ENCODE peak calls at places on chromosomes 16 and 17, in six cellular contexts. Z is HFF-Myc, O is nephron progenitor cell, M is Calu3, F is testis, U is adrenal gland. E is an unnamed sample.

GRCh38 chr17:30290696-30291570 is 811 bp downstream of the BLMH start:
- DNase-seq in Z (no peak), O (peak), M (peak), F (peak), U (peak), E (no peak)

GRCh38 chr16:51755039-51755501 is 604.0 kb upstream of the SALL1 start:
- DNase-seq in Z (no peak), O (no peak), M (no peak), F (no peak), U (no peak), E (no peak)

GRCh38 chr17:36001862-36002603 is 680 bp upstream of the CCL15 start:
- DNase-seq in Z (no peak), O (no peak), M (peak), F (no peak), U (no peak), E (no peak)

GRCh38 chr17:22123536-22124281 is 431.4 kb downstream of the KCNJ18 start:
- DNase-seq in Z (no peak), O (no peak), M (no peak), F (no peak), U (no peak), E (no peak)

GRCh38 chr16:10988164-10988803 is 43.9 kb downstream of the CLEC16A start:
- DNase-seq in Z (no peak), O (no peak), M (peak), F (no peak), U (no peak), E (no peak)

GRCh38 chr16:55944377-55944802 is 69.2 kb upstream of the CES5A start:
- DNase-seq in Z (peak), O (peak), M (peak), F (peak), U (peak), E (no peak)

GRCh38 chr17:50210249-50211225 is 9.1 kb upstream of the COL1A1 start:
- DNase-seq in Z (peak), O (peak), M (peak), F (peak), U (peak), E (peak)

GRCh38 chr16:901715-902601 is 68.8 kb downstream of the LMF1 start:
- DNase-seq in Z (no peak), O (no peak), M (no peak), F (peak), U (no peak), E (no peak)

GRCh38 chr16:89268987-89269735 is 51.7 kb downstream of the ZNF778 start:
- DNase-seq in Z (no peak), O (no peak), M (no peak), F (peak), U (peak), E (no peak)

GRCh38 chr17:35889818-35890773 is 9.9 kb upstream of the CCL5 start:
- DNase-seq in Z (peak), O (no peak), M (peak), F (peak), U (peak), E (peak)

GRCh38 chr16:56423584-56424403 is 1.6 kb downstream of the AMFR start:
- DNase-seq in Z (no peak), O (no peak), M (no peak), F (no peak), U (no peak), E (no peak)

GRCh38 chr17:21285164-21286065 is 904 bp downstream of the MAP2K3 start:
- DNase-seq in Z (no peak), O (no peak), M (no peak), F (peak), U (peak), E (no peak)

GRCh38 chr17:17692353-17693252 is 11.3 kb downstream of the RAI1 start:
- DNase-seq in Z (no peak), O (no peak), M (no peak), F (no peak), U (peak), E (no peak)

GRCh38 chr17:78576389-78577112 is 645 bp downstream of the DNAH17 start:
- DNase-seq in Z (no peak), O (no peak), M (no peak), F (no peak), U (no peak), E (no peak)

GRCh38 chr16:47866431-47866830 is 289.4 kb downstream of the ABCC12 start:
- DNase-seq in Z (no peak), O (no peak), M (no peak), F (no peak), U (no peak), E (no peak)

GRCh38 chr16:19589771-19590302 is 34.3 kb downstream of the VPS35L start:
- DNase-seq in Z (peak), O (no peak), M (no peak), F (no peak), U (no peak), E (peak)

GRCh38 chr16:2039286-2040030 is 8.2 kb downstream of the NTHL1 start:
- DNase-seq in Z (no peak), O (no peak), M (no peak), F (peak), U (peak), E (peak)

GRCh38 chr17:263773-264172 is 82.3 kb upstream of the DOC2B start:
- DNase-seq in Z (no peak), O (no peak), M (no peak), F (peak), U (no peak), E (no peak)

GRCh38 chr17:15456972-15457722 is 10.3 kb downstream of the CDRT4 start:
- DNase-seq in Z (peak), O (no peak), M (no peak), F (peak), U (no peak), E (peak)

GRCh38 chr17:61349350-61349749 is 50.3 kb upstream of the TBX2 start:
- DNase-seq in Z (no peak), O (no peak), M (no peak), F (no peak), U (no peak), E (no peak)

DNA sequence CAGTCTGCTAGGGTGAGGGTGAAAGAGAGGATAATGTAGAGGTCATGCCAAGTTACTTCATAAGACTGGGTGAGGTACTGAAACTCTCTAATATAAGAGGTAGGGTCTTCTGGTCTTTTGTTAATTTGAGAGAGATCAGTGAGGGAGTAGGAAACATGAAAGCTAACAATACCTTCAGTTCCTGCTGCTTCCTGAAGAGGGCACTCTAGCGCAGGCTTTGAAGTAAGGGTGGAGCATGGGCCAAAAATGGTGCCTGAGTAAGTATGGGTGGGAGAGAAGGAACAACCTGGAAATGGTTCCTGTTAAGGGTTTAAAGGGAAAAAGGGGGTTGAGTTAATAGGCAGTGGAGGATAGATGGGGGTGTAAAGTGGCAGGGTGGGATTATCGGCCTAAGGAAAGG is 2449.5 kb downstream of the TP53TG3F start:
- DNase-seq in Z (no peak), O (no peak), M (no peak), F (peak), U (no peak), E (no peak)
- TF ChIP-seq CTCF in Z (peak), O (no peak), M (no peak), F (peak), U (no peak), E (peak)

DNA sequence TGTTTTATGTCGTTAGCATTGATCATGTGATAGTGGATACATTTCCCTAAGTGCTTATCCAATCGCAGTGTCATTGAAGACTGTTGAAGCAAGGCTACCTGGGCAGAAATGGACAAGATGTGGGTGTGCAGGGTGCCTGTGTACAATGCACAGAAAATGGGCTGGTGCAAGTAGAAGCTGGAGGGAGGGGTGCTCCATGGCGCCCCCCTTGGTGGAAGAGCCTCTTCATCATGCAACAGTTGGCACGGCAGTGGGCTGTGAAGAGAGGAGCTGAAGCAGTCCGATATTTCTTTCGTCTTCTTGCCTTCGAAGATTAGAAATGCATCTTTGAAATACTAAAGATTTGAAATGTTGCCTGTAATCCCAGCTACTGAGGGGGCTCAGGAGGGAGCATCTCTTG is 100.5 kb downstream of the PLCG2 start:
- DNase-seq in Z (no peak), O (no peak), M (no peak), F (no peak), U (no peak), E (no peak)
- TF ChIP-seq CTCF in Z (peak), O (no peak), M (peak), F (peak), U (no peak), E (no peak)

GRCh38 chr16:15723808-15724207 is 73.8 kb downstream of the NDE1 start:
- DNase-seq in Z (no peak), O (no peak), M (no peak), F (no peak), U (no peak), E (no peak)

GRCh38 chr16:15721018-15721417 is 71.0 kb downstream of the NDE1 start:
- DNase-seq in Z (no peak), O (no peak), M (no peak), F (no peak), U (no peak), E (no peak)

GRCh38 chr16:15725641-15726240 is 75.7 kb downstream of the NDE1 start:
- DNase-seq in Z (no peak), O (no peak), M (no peak), F (no peak), U (no peak), E (no peak)

GRCh38 chr16:15729152-15729551 is 79.1 kb downstream of the NDE1 start:
- DNase-seq in Z (no peak), O (no peak), M (no peak), F (no peak), U (no peak), E (no peak)

DNA sequence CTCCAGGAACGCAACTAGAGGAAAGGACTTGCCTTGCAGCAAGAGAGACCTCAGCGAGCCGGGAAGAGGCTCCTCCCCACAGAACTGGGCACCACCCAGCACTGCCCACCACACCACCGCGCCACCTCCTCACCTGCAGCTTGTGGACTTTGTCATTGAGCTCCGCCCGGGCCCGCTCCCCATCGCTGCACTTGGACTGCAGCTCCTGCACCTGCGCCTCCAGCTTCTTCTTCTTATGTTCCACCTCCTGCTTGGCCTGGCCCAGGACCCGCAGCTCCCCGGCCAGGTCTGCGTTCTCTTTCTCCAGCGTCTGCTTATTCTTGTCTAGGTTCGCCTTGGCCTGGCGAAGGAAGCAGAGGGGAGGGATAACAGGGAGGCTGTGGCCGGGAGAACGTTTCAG is 76.7 kb downstream of the NDE1 start:
- DNase-seq in Z (no peak), O (no peak), M (no peak), F (no peak), U (no peak), E (no peak)
- TF ChIP-seq CTCF in Z (no peak), O (no peak), M (no peak), F (no peak), U (no peak), E (no peak)

GRCh38 chr16:66562409-66562808 is 3.8 kb upstream of the CMTM1 start:
- DNase-seq in Z (no peak), O (no peak), M (no peak), F (no peak), U (no peak), E (no peak)
- TF ChIP-seq CTCF in Z (no peak), O (no peak), M (no peak), F (no peak), U (no peak), E (no peak)